ENCODE peak calls at places on chromosomes 5 and 9, in eight cellular contexts. I is body of pancreas; C is uterus; P is K562; Y is aorta; S is A549; R is tibial artery; L is CD8-positive, alpha-beta memory T cell. D is an unnamed sample. For H3K4me1, the result is how much of the 10 kb centered on the place peaks cover.

GRCh38 chr5:154757647-154758406 is 2.6 kb downstream of the LARP1 start:
- DNase-seq in I (peak), C (no peak), P (no peak), Y (no peak), S (peak), R (no peak), L (no peak), D (peak)

GRCh38 chr5:135025730-135026644 is 8.0 kb downstream of the PITX1 start:
- DNase-seq in I (no peak), C (no peak), P (no peak), Y (peak), S (no peak), R (no peak), L (no peak), D (no peak)

GRCh38 chr5:124932791-124933600 is 186.6 kb upstream of the ZNF608 start:
- DNase-seq in I (peak), C (peak), P (no peak), Y (no peak), S (no peak), R (no peak), L (no peak), D (no peak)

GRCh38 chr9:27212621-27213020 is 84.3 kb downstream of the EQTN start:
- DNase-seq in I (no peak), C (no peak), P (no peak), Y (no peak), S (no peak), R (no peak), L (no peak), D (no peak)

GRCh38 chr9:119533509-119533908 is 164.3 kb upstream of the BRINP1 start:
- DNase-seq in I (no peak), C (no peak), P (no peak), Y (no peak), S (no peak), R (no peak), L (no peak), D (no peak)

GRCh38 chr5:176895829-176896228 is 3.3 kb downstream of the HK3 start:
- DNase-seq in I (no peak), C (no peak), P (no peak), Y (no peak), S (no peak), R (no peak), L (no peak), D (no peak)

GRCh38 chr5:59193616-59194319 is 610.9 kb downstream of the RAB3C start:
- DNase-seq in I (no peak), C (peak), P (no peak), Y (no peak), S (peak), R (no peak), L (no peak), D (no peak)

GRCh38 chr5:14364096-14364495 is 217.5 kb upstream of the OTULINL start:
- DNase-seq in I (no peak), C (no peak), P (no peak), Y (no peak), S (no peak), R (no peak), L (no peak), D (no peak)

GRCh38 chr5:43627028-43627427 is 24.0 kb downstream of the NNT start:
- DNase-seq in I (peak), C (peak), P (peak), Y (no peak), S (peak), R (peak), L (no peak), D (no peak)

GRCh38 chr5:29697786-29698414 is 1495.6 kb upstream of the CDH6 start:
- DNase-seq in I (no peak), C (no peak), P (peak), Y (no peak), S (peak), R (no peak), L (no peak), D (no peak)

GRCh38 chr5:14302343-14302742 is 159.2 kb downstream of the TRIO start:
- DNase-seq in I (no peak), C (no peak), P (no peak), Y (no peak), S (no peak), R (no peak), L (no peak), D (no peak)

GRCh38 chr9:109414125-109414785 is 83.9 kb downstream of the PTPN3 start:
- DNase-seq in I (no peak), C (no peak), P (no peak), Y (no peak), S (no peak), R (no peak), L (no peak), D (peak)

GRCh38 chr5:126443374-126443851 is 20.2 kb downstream of the GRAMD2B start:
- DNase-seq in I (no peak), C (no peak), P (no peak), Y (no peak), S (no peak), R (no peak), L (no peak), D (no peak)

GRCh38 chr9:136140046-136140445 is 21.4 kb upstream of the TMEM250 start:
- DNase-seq in I (no peak), C (no peak), P (no peak), Y (no peak), S (no peak), R (no peak), L (no peak), D (no peak)

GRCh38 chr9:83281306-83282255 is 218.6 kb upstream of the RASEF start:
- DNase-seq in I (peak), C (no peak), P (no peak), Y (peak), S (peak), R (no peak), L (no peak), D (peak)

GRCh38 chr5:137051165-137051564 is 448.0 kb downstream of the SPOCK1 start:
- DNase-seq in I (no peak), C (no peak), P (no peak), Y (no peak), S (no peak), R (no peak), L (no peak), D (no peak)

GRCh38 chr5:111013011-111013410 is 58.5 kb upstream of the TSLP start:
- DNase-seq in I (no peak), C (no peak), P (no peak), Y (no peak), S (no peak), R (no peak), L (no peak), D (no peak)

GRCh38 chr9:94860678-94861588 is 134.4 kb downstream of the AOPEP start:
- DNase-seq in I (no peak), C (no peak), P (no peak), Y (peak), S (no peak), R (no peak), L (peak), D (no peak)

GRCh38 chr9:134556531-134557068 is 85.0 kb upstream of the COL5A1 start:
- DNase-seq in I (no peak), C (no peak), P (no peak), Y (no peak), S (no peak), R (no peak), L (no peak), D (no peak)

GRCh38 chr5:118791986-118792734 is 196.2 kb downstream of the DTWD2 start:
- DNase-seq in I (peak), C (peak), P (peak), Y (no peak), S (peak), R (peak), L (no peak), D (peak)

GRCh38 chr5:176410486-176411180 is 5.7 kb downstream of the CLTB start:
- DNase-seq in I (no peak), C (no peak), P (no peak), Y (no peak), S (no peak), R (no peak), L (no peak), D (no peak)

GRCh38 chr5:139593716-139594319 is 32.7 kb downstream of the UBE2D2 start:
- DNase-seq in I (no peak), C (no peak), P (no peak), Y (no peak), S (peak), R (no peak), L (no peak), D (no peak)

GRCh38 chr9:35652829-35653209 is 2.1 kb upstream of the SIT1 start:
- DNase-seq in I (no peak), C (no peak), P (no peak), Y (no peak), S (no peak), R (no peak), L (no peak), D (no peak)

GRCh38 chr9:35688558-35689350 is 971 bp downstream of the TPM2 start:
- DNase-seq in I (no peak), C (no peak), P (no peak), Y (no peak), S (peak), R (no peak), L (no peak), D (no peak)

GRCh38 chr9:122816163-122816867 is 12.1 kb downstream of the PDCL start:
- DNase-seq in I (no peak), C (peak), P (no peak), Y (peak), S (no peak), R (peak), L (peak), D (peak)

GRCh38 chr5:138844812-138845513 is 30.2 kb downstream of the LRRTM2 start:
- DNase-seq in I (no peak), C (no peak), P (no peak), Y (no peak), S (no peak), R (no peak), L (no peak), D (no peak)

GRCh38 chr5:82641362-82641988 is 363.3 kb upstream of the RPS23 start:
- DNase-seq in I (peak), C (peak), P (peak), Y (peak), S (peak), R (peak), L (no peak), D (peak)

GRCh38 chr5:38265546-38266179 is 7.3 kb downstream of the EGFLAM start:
- DNase-seq in I (peak), C (peak), P (peak), Y (no peak), S (peak), R (peak), L (no peak), D (peak)

GRCh38 chr9:137220317-137221094 is 1.5 kb downstream of the RNF208 start:
- DNase-seq in I (no peak), C (no peak), P (no peak), Y (no peak), S (no peak), R (no peak), L (no peak), D (no peak)

GRCh38 chr9:137219757-137220316 is 2.2 kb downstream of the RNF208 start:
- DNase-seq in I (no peak), C (no peak), P (no peak), Y (no peak), S (no peak), R (no peak), L (no peak), D (no peak)

GRCh38 chr9:137222190-137223077 is at the start of gene RNF208:
- DNase-seq in I (peak), C (no peak), P (no peak), Y (no peak), S (no peak), R (no peak), L (no peak), D (peak)

GRCh38 chr9:137221477-137222111 is 446 bp downstream of the RNF208 start:
- DNase-seq in I (peak), C (no peak), P (no peak), Y (no peak), S (no peak), R (no peak), L (no peak), D (peak)

GRCh38 chr9:137221095-137221374 is 1.0 kb downstream of the RNF208 start:
- DNase-seq in I (no peak), C (no peak), P (no peak), Y (no peak), S (no peak), R (no peak), L (no peak), D (no peak)
- H3K4me1 ChIP-seq in I (half or more), C (under half), P (under half), Y (under half), S (half or more), R (under half), L (under half), D (under half)

DNA sequence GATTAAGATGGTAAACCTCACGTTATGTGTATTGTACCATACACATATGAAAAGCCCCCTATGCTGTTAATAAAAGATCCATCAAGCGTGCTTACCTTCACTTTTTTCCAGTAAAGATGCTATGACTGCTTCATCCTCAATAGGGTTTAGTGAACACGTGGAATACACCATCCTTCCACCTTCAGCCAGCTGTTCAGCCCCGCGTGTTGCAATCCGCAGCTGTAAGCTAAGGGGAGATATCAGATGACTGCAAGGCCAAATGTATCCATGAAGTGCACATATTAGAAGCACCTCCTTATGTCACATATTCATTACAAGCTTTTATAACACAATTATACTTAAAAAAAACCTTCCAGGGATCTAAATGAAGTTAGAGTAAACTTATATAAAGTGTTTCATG is 16.2 kb downstream of the NSUN2 start:
- DNase-seq in I (no peak), C (no peak), P (no peak), Y (no peak), S (no peak), R (no peak), L (no peak), D (no peak)
- H3K4me3 ChIP-seq in I (no peak), C (no peak), P (no peak), Y (no peak), S (no peak), R (no peak), L (no peak), D (no peak)

GRCh38 chr5:145833616-145834200 is 1.4 kb downstream of the PRELID2 start:
- DNase-seq in I (no peak), C (no peak), P (no peak), Y (no peak), S (no peak), R (no peak), L (no peak), D (no peak)

GRCh38 chr5:145838276-145838675 is 3.1 kb upstream of the PRELID2 start:
- DNase-seq in I (peak), C (no peak), P (no peak), Y (no peak), S (no peak), R (no peak), L (no peak), D (no peak)

GRCh38 chr5:145834554-145834916 is 607 bp downstream of the PRELID2 start:
- DNase-seq in I (no peak), C (no peak), P (no peak), Y (no peak), S (no peak), R (no peak), L (no peak), D (no peak)

GRCh38 chr5:145834917-145835838 is at the start of gene PRELID2:
- DNase-seq in I (peak), C (peak), P (peak), Y (peak), S (peak), R (peak), L (peak), D (peak)

DNA sequence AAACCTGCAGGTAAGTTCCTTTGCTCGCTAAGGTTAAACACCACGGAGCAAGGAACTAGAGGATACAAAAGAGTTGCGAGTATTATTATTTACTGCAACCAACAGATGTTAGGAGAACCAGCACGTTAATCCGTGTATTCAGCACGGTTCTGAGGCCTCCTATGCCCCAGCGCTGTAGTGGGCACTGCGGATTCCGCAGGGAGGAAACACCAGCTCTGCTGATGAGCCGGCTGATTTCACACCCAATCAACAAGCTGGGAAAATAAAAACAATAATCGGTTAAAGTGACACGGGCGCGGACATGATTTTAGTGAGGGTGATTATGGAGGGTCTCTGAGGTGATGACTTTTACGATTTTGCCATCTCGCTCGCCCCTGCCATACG is 689 bp upstream of the PRELID2 start:
- DNase-seq in I (peak), C (no peak), P (no peak), Y (no peak), S (no peak), R (no peak), L (no peak), D (no peak)
- H3K27ac ChIP-seq in I (peak), C (peak), P (peak), Y (peak), S (peak), R (peak), L (peak), D (peak)

GRCh38 chr9:18109670-18110069 is 364.3 kb upstream of the ADAMTSL1 start:
- DNase-seq in I (no peak), C (no peak), P (no peak), Y (no peak), S (no peak), R (no peak), L (no peak), D (no peak)
- H3K4me1 ChIP-seq in I (under half), C (under half), P (under half), Y (under half), S (under half), R (under half), L (under half), D (under half)

D was measured in thyroid gland.